ENCODE peak calls at places on chromosomes 11 and 22, in seven cellular contexts. R is K562, V is SK-N-SH, H is GM12878, I is HCT116, Z is HepG2, K is H1. C is an unnamed sample.

GRCh38 chr11:99066609-99067008 is 45.9 kb downstream of the CNTN5 start:
- DNase-seq in K (no peak), R (no peak), H (no peak), I (no peak), V (no peak), Z (no peak), C (no peak)

GRCh38 chr11:15114501-15115475 is at the start of gene INSC:
- DNase-seq in I (no peak), V (peak), R (no peak), H (no peak), K (peak), Z (no peak), C (no peak)

GRCh38 chr22:41469218-41469851 is 418 bp downstream of the ACO2 start:
- DNase-seq in V (no peak), K (no peak), Z (no peak), I (no peak), R (no peak), H (no peak), C (no peak)

GRCh38 chr22:24181996-24182560 is 791 bp downstream of the SUSD2 start:
- DNase-seq in K (no peak), Z (no peak), V (no peak), R (no peak), I (no peak), H (no peak), C (no peak)

GRCh38 chr22:48517039-48518030 is 1310.3 kb downstream of the BRD1 start:
- DNase-seq in H (no peak), Z (peak), I (no peak), V (no peak), R (no peak), K (no peak), C (no peak)

GRCh38 chr22:19801340-19802000 is 40.9 kb downstream of the TBX1 start:
- DNase-seq in V (peak), Z (no peak), R (no peak), I (no peak), H (no peak), K (no peak), C (no peak)

GRCh38 chr11:859394-860131 is 16.9 kb downstream of the TSPAN4 start:
- DNase-seq in R (peak), K (no peak), Z (no peak), H (no peak), I (no peak), V (peak), C (peak)

GRCh38 chr11:43573233-43573632 is 107.3 kb upstream of the HSD17B12 start:
- DNase-seq in K (peak), Z (peak), V (peak), R (peak), I (peak), H (no peak), C (no peak)

GRCh38 chr11:119340335-119341221 is at the start of gene C1QTNF5:
- DNase-seq in I (no peak), V (peak), R (peak), K (peak), Z (no peak), H (no peak), C (no peak)

GRCh38 chr11:128195057-128195751 is 392.2 kb downstream of the ETS1 start:
- DNase-seq in I (no peak), V (no peak), R (no peak), Z (no peak), H (no peak), K (no peak), C (no peak)

GRCh38 chr11:47244664-47245350 is 3.8 kb downstream of the ACP2 start:
- DNase-seq in R (no peak), K (no peak), I (no peak), V (peak), Z (no peak), H (no peak), C (no peak)

GRCh38 chr11:120413480-120413879 is 77.3 kb downstream of the ARHGEF12 start:
- DNase-seq in R (no peak), Z (no peak), I (no peak), K (no peak), H (no peak), V (no peak), C (no peak)

GRCh38 chr22:45709004-45709739 is 37.5 kb downstream of the ATXN10 start:
- DNase-seq in H (no peak), Z (peak), I (no peak), R (no peak), V (peak), K (no peak), C (no peak)

GRCh38 chr11:34798985-34799384 is 117.2 kb downstream of the APIP start:
- DNase-seq in K (no peak), Z (no peak), V (no peak), R (no peak), I (no peak), H (no peak), C (no peak)

GRCh38 chr11:78773077-78773476 is 198.4 kb upstream of the NARS2 start:
- DNase-seq in Z (no peak), I (no peak), V (no peak), H (no peak), K (no peak), R (no peak), C (no peak)

GRCh38 chr11:26805001-26805400 is 83.1 kb upstream of the SLC5A12 start:
- DNase-seq in K (no peak), H (no peak), R (peak), V (no peak), I (no peak), Z (no peak), C (no peak)

GRCh38 chr11:34492806-34493414 is 20.7 kb downstream of the ELF5 start:
- DNase-seq in Z (peak), V (peak), R (peak), I (peak), K (peak), H (no peak), C (peak)

GRCh38 chr11:71325418-71326327 is 73.3 kb upstream of the SHANK2 start:
- DNase-seq in K (no peak), R (no peak), H (no peak), V (no peak), I (no peak), Z (no peak), C (no peak)

GRCh38 chr11:11916981-11917399 is 75.2 kb downstream of the USP47 start:
- DNase-seq in K (no peak), H (no peak), R (no peak), I (no peak), V (no peak), Z (peak), C (no peak)

GRCh38 chr22:30922151-30922611 is 46.4 kb downstream of the MORC2 start:
- DNase-seq in Z (no peak), K (no peak), V (peak), H (peak), I (no peak), R (no peak), C (no peak)

GRCh38 chr22:32341122-32341740 is 16.4 kb upstream of the RFPL3 start:
- DNase-seq in H (no peak), V (no peak), R (no peak), Z (no peak), K (peak), I (no peak), C (no peak)

GRCh38 chr11:10701982-10702381 is 8.4 kb upstream of the IRAG1 start:
- DNase-seq in I (no peak), R (no peak), K (no peak), H (no peak), Z (no peak), V (no peak), C (no peak)

GRCh38 chr11:123428221-123428631 is 1.8 kb upstream of the GRAMD1B start:
- DNase-seq in V (no peak), K (no peak), I (no peak), H (no peak), R (no peak), Z (no peak), C (no peak)

GRCh38 chr11:32779131-32779530 is 15.3 kb downstream of the CCDC73 start:
- DNase-seq in I (no peak), H (no peak), R (no peak), K (no peak), Z (no peak), V (no peak), C (no peak)

GRCh38 chr22:40204331-40205116 is 26.8 kb downstream of the TNRC6B start:
- DNase-seq in H (no peak), I (no peak), R (no peak), Z (peak), V (peak), K (no peak), C (no peak)

GRCh38 chr11:446886-447285 is 3.2 kb upstream of the PTDSS2 start:
- DNase-seq in R (no peak), Z (no peak), H (no peak), K (no peak), V (no peak), I (no peak), C (no peak)

GRCh38 chr11:99240192-99241030 is 219.7 kb downstream of the CNTN5 start:
- DNase-seq in K (no peak), H (no peak), R (no peak), V (peak), Z (no peak), I (no peak), C (no peak)

DNA sequence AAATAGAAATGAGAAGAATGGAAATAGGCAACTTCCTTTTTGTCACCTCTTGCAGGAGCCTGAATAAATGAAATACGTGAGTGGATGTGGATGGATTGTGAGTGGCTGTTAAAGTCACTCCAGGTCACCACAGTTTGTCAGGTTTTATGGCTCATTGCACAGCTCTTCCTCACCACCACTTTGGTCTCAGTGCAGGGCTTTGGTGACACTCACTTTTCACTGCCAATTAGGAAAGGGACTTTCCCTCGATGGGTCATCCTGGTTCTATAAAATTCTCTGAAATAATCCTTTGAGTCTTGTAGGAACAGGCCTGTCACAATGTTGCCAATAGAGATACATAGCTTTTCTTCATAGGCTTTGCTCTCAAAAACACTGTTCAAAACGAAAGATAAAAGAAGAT is 172.4 kb upstream of the C11orf87 start:
- DNase-seq in Z (no peak), V (no peak), K (no peak), H (no peak), I (no peak), R (no peak), C (no peak)
- TF ChIP-seq JUND in Z (no peak), V (no peak), K (no peak), H (no peak), I (no peak), R (no peak), C (no peak)

GRCh38 chr11:76115555-76115954 is 90.7 kb downstream of the WNT11 start:
- DNase-seq in V (no peak), H (no peak), K (no peak), Z (no peak), R (no peak), I (no peak), C (no peak)
- TF ChIP-seq JUND in V (no peak), H (no peak), K (no peak), Z (no peak), R (no peak), I (no peak), C (no peak)

DNA sequence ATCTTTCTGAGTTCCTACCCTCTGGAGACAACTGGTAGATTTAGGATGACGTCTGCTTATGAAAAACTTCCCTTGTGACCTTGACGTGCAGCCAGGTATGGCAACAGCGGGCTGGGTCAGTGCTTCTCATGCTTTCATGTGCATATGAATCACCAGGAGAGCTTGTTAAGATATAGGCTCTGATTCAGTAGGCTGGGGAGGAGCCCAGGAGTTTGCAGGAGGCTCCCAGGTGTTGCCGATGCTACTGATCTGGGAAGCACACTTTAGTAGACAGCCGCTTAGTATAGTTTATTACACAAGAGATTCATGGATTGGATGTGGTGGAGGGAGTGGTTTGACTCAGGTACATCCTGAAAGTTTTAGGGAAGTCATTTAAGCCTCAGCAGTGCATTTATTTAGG is 23.8 kb downstream of the DIXDC1 start:
- DNase-seq in I (no peak), V (no peak), H (no peak), Z (no peak), R (no peak), K (no peak), C (peak)
- TF ChIP-seq JUND in I (no peak), V (no peak), H (no peak), Z (no peak), R (no peak), K (no peak), C (no peak)

GRCh38 chr11:112847568-112847967 is 113.7 kb upstream of the NCAM1 start:
- DNase-seq in V (no peak), Z (no peak), H (no peak), I (no peak), R (no peak), K (no peak), C (no peak)

GRCh38 chr11:112856133-112856532 is 105.1 kb upstream of the NCAM1 start:
- DNase-seq in V (no peak), H (no peak), Z (no peak), K (no peak), I (no peak), R (no peak), C (no peak)

GRCh38 chr11:112856591-112856990 is 104.6 kb upstream of the NCAM1 start:
- DNase-seq in R (no peak), I (no peak), Z (no peak), V (no peak), K (no peak), H (no peak), C (no peak)

GRCh38 chr11:112852141-112852853 is 108.9 kb upstream of the NCAM1 start:
- DNase-seq in K (no peak), V (no peak), R (no peak), I (no peak), H (no peak), Z (no peak), C (no peak)
- TF ChIP-seq JUND in K (no peak), V (no peak), R (no peak), I (no peak), H (no peak), Z (no peak), C (no peak)

GRCh38 chr22:47401592-47401898 is 639.1 kb downstream of the TBC1D22A start:
- DNase-seq in Z (no peak), V (no peak), K (no peak), H (no peak), R (no peak), I (no peak), C (no peak)

GRCh38 chr22:47402876-47403525 is 640.6 kb downstream of the TBC1D22A start:
- DNase-seq in H (no peak), K (no peak), Z (no peak), R (no peak), V (no peak), I (no peak), C (no peak)

GRCh38 chr22:47398921-47399790 is 636.7 kb downstream of the TBC1D22A start:
- DNase-seq in H (no peak), Z (no peak), R (no peak), K (no peak), V (no peak), I (no peak), C (no peak)

GRCh38 chr22:47401976-47402770 is 639.7 kb downstream of the TBC1D22A start:
- DNase-seq in I (no peak), R (no peak), H (no peak), K (no peak), V (no peak), Z (no peak), C (no peak)

DNA sequence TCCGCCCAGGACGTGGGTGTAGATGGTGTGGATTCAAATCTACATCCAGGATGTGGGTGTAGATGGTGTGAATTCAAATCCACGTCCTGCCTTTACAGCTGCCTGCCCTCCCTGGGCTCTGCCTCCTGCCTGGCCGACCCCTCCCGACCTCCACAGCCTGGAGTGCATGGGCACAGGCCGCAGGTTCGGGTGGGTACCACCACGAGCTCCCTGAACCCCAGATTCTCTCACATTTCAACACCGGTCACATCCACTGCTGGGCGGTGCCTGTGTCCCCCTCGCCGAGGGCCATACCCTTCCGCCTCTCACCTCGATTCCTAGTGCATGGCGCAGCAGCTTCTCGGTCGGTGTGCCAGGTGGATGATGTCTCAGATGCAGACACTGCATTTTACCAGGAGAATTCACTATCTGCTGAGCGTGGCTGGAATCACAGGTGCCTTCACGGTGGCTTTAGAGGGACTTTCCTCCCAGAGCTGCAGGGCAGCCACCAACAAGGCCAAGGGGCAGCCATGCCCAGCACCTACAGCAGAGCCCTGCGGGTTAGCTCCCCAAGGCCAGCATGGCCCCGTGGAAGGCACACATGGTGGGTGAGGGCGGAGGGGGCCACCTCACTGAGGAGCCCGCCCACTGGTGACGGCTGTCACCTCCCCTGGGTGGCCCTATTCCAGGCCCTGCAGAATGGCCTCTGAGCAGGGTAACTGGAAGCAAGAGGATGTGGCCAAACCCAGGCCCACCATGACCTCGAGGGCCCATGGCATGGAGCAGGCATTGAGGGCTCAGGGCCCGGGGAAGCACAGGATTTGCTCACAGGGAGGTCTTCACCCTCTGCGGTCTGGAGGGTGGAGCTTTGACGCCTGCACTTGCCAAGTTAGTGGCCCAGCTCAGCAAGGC is 638.5 kb downstream of the TBC1D22A start:
- DNase-seq in V (no peak), Z (no peak), R (no peak), K (no peak), H (no peak), I (no peak), C (no peak)
- TF ChIP-seq JUND in V (no peak), Z (no peak), R (no peak), K (no peak), H (no peak), I (no peak), C (no peak)

GRCh38 chr11:31366795-31367194 is 2.7 kb downstream of the DCDC1 start:
- DNase-seq in Z (no peak), I (no peak), R (no peak), H (no peak), K (no peak), V (no peak), C (no peak)

GRCh38 chr11:31369348-31370329 is at the start of the genes DCDC1 and DNAJC24:
- DNase-seq in R (peak), Z (peak), K (peak), V (peak), I (peak), H (peak), C (peak)
- TF ChIP-seq JUND in R (peak), Z (no peak), K (no peak), V (no peak), I (no peak), H (peak), C (no peak)

GRCh38 chr22:29458551-29458950 is 20.2 kb downstream of the RFPL1 start:
- DNase-seq in K (no peak), H (no peak), I (no peak), R (no peak), V (no peak), Z (no peak), C (no peak)
- TF ChIP-seq JUND in K (no peak), H (no peak), I (no peak), R (no peak), V (no peak), Z (no peak), C (no peak)

GRCh38 chr11:2305862-2306823 is 4.3 kb downstream of the TSPAN32 start:
- DNase-seq in K (no peak), H (no peak), I (no peak), R (no peak), V (peak), Z (no peak), C (no peak)
- TF ChIP-seq JUND in K (no peak), H (no peak), I (no peak), R (no peak), V (no peak), Z (no peak), C (no peak)

DNA sequence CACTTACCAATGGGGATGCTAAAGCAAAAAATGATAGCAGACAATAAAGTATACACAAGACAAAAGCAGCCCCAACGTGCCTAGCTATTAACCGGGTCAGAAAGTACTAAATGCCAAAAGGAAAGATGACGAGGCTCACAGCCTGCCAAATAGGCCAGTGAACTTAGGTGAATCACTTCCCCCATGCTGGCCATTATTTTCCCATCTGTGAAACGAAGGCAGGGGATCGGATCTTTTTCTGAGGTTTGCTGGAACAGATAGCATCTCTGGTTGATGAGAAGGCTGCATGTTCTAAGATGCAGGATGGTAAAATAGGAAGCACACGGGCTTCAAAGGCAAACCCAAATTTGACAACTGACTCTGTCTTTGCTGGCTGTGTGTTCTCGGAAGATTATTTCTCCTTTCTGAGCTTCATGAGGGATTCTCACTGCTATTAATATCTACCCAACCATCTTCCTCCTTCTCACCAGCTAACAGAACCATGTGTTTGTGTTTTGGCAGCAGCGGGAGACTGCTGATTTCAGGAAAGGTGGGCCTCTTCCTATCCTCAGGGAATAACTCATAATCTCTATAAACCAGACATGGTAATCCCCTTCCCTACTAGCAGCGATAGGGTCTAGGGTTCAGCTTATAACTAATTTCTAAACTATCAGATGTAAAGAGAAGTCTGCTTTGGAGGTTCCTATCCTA is 390.7 kb downstream of the LARGE1 start:
- DNase-seq in Z (no peak), R (no peak), I (no peak), V (no peak), H (no peak), K (no peak), C (no peak)
- TF ChIP-seq JUND in Z (no peak), R (no peak), I (no peak), V (no peak), H (no peak), K (no peak), C (no peak)